ENCODE peak calls at places on chromosomes 3 and 15, in seven cellular contexts. X, F, N, J, U, H and O are unnamed samples.

GRCh38 chr3:57048052-57048671 is 12.3 kb upstream of the SPATA12 start:
- DNase-seq in X (no peak), U (no peak), J (no peak), N (no peak), H (no peak), F (peak), O (no peak)

GRCh38 chr3:169659096-169659521 is 4.4 kb downstream of the MECOM start:
- DNase-seq in J (no peak), N (no peak), X (peak), H (no peak), F (no peak), U (no peak), O (no peak)

GRCh38 chr3:107545680-107546120 is 22.9 kb downstream of the BBX start:
- DNase-seq in H (no peak), F (peak), N (no peak), J (no peak), U (no peak), X (no peak), O (no peak)

GRCh38 chr15:59174846-59175831 is 31.5 kb upstream of the LDHAL6B start:
- DNase-seq in X (peak), F (peak), N (peak), U (peak), H (no peak), J (peak), O (peak)

GRCh38 chr3:167304077-167304476 is 76.0 kb downstream of the ZBBX start:
- DNase-seq in U (no peak), J (no peak), H (no peak), X (no peak), F (peak), N (no peak), O (no peak)

GRCh38 chr3:172915911-172916514 is 165.5 kb downstream of the ECT2 start:
- DNase-seq in N (no peak), H (no peak), J (no peak), F (no peak), U (no peak), X (no peak), O (no peak)

GRCh38 chr3:42032693-42033349 is 58.3 kb upstream of the TRAK1 start:
- DNase-seq in U (no peak), J (no peak), X (no peak), H (no peak), F (peak), N (peak), O (no peak)

GRCh38 chr3:123431658-123432323 is 17.1 kb downstream of the ADCY5 start:
- DNase-seq in F (no peak), X (no peak), H (no peak), N (peak), U (no peak), J (no peak), O (no peak)

GRCh38 chr15:31511707-31512310 is 185.2 kb downstream of the KLF13 start:
- DNase-seq in N (no peak), H (peak), F (no peak), J (peak), U (no peak), X (no peak), O (no peak)

GRCh38 chr3:23264413-23264812 is 61.3 kb downstream of the UBE2E2 start:
- DNase-seq in H (no peak), U (no peak), J (no peak), N (no peak), X (no peak), F (peak), O (no peak)

GRCh38 chr3:55203006-55203405 is 275.1 kb upstream of the LRTM1 start:
- DNase-seq in J (no peak), H (no peak), U (no peak), X (no peak), N (no peak), F (peak), O (no peak)

GRCh38 chr3:127607675-127608361 is 9.6 kb downstream of the MCM2 start:
- DNase-seq in N (no peak), F (no peak), U (no peak), X (no peak), J (no peak), H (no peak), O (no peak)

GRCh38 chr15:91529534-91529933 is 324.0 kb upstream of the SLCO3A1 start:
- DNase-seq in J (no peak), U (no peak), H (no peak), F (no peak), X (no peak), N (no peak), O (no peak)

GRCh38 chr3:101865751-101866509 is 16.6 kb downstream of the NFKBIZ start:
- DNase-seq in F (no peak), J (no peak), H (no peak), X (no peak), N (no peak), U (no peak), O (no peak)

GRCh38 chr3:38574411-38575278 is 74.8 kb downstream of the SCN5A start:
- DNase-seq in N (no peak), J (no peak), F (peak), H (peak), X (no peak), U (no peak), O (peak)

GRCh38 chr3:18703798-18704197 is 278.7 kb upstream of the SATB1 start:
- DNase-seq in H (no peak), X (no peak), F (no peak), N (no peak), U (no peak), J (no peak), O (no peak)

GRCh38 chr3:115100172-115100571 is 46.9 kb downstream of the ZBTB20 start:
- DNase-seq in U (no peak), N (no peak), F (peak), H (no peak), J (no peak), X (no peak), O (no peak)

GRCh38 chr3:133540896-133541674 is 32.4 kb upstream of the CDV3 start:
- DNase-seq in H (no peak), J (peak), U (no peak), N (peak), F (peak), X (no peak), O (no peak)

GRCh38 chr3:57863380-57863779 is 107.3 kb downstream of the SLMAP start:
- DNase-seq in N (no peak), U (no peak), F (no peak), X (no peak), H (no peak), J (no peak), O (no peak)

GRCh38 chr3:141390747-141391146 is 22.4 kb downstream of the ZBTB38 start:
- DNase-seq in J (no peak), F (no peak), X (no peak), N (no peak), U (no peak), H (no peak), O (no peak)

GRCh38 chr3:122146466-122146865 is 37.0 kb upstream of the CASR start:
- DNase-seq in N (no peak), F (no peak), X (no peak), H (no peak), J (peak), U (no peak), O (no peak)

GRCh38 chr3:13685721-13686120 is 136.8 kb downstream of the FBLN2 start:
- DNase-seq in J (no peak), H (no peak), N (no peak), F (no peak), X (no peak), U (no peak), O (no peak)

GRCh38 chr3:69389520-69390248 is 3.8 kb upstream of the FRMD4B start:
- DNase-seq in J (no peak), X (no peak), H (no peak), N (no peak), U (no peak), F (no peak), O (no peak)

GRCh38 chr3:116338713-116339112 is 106.6 kb downstream of the LSAMP start:
- DNase-seq in H (no peak), N (no peak), X (no peak), U (no peak), F (no peak), J (no peak), O (no peak)

GRCh38 chr3:42552830-42553229 is 28.9 kb downstream of the SEC22C start:
- DNase-seq in U (no peak), F (no peak), N (no peak), H (no peak), J (no peak), X (no peak), O (no peak)

GRCh38 chr3:69200384-69201068 is 78.1 kb upstream of the LMOD3 start:
- DNase-seq in J (no peak), X (no peak), H (no peak), N (peak), F (peak), U (no peak), O (no peak)

DNA sequence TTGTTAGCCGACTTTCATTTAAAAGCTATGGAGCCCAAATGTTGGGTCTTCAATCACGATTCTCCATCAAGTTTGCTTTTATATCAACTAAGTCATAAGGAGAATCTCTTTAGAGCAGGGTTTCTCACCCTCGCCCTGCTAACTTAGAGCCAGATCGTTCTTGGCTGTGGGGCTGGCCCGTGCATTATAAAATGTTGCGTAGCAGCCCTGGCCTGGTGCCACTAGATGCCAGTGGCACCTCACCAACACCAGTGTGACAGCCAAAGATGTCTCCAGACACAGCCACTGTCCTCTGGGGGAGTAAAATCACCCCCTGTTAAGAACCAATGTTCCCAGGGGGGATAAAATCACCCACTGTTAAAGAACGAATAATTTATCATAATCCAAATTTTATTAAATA is 226.1 kb downstream of the OCA2 start:
- DNase-seq in F (no peak), X (no peak), N (no peak), J (no peak), H (no peak), U (no peak), O (no peak)
- TF ChIP-seq CTCF in F (no peak), X (no peak), N (no peak), J (no peak), H (no peak), U (no peak), O (no peak)

GRCh38 chr3:45693941-45694521 is 4.8 kb downstream of the SACM1L start:
- DNase-seq in J (peak), X (no peak), H (no peak), U (no peak), F (no peak), N (no peak), O (no peak)
- TF ChIP-seq CTCF in J (no peak), X (peak), H (no peak), U (peak), F (no peak), N (no peak), O (no peak)

DNA sequence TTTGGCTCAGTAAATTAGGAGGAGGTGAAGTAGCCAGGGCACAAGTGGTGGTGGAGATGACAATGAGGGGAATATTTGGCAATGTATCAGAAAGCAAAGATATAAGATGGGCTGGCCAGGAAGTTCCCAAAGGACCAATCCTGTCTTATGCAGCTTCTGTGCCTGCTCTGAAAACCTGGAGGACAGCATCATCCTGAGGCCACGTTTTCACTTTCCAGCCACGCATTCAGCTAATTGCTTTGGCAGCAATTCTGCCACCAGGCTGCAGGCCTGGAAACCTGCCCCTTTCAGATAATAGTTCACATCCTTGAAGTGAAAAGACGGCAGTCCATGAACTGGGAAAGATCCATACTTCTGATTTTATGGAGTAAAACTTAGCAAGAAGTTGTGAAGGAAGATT is 682.4 kb downstream of the GRM7 start:
- DNase-seq in H (no peak), F (no peak), N (no peak), X (no peak), J (no peak), U (no peak), O (no peak)
- TF ChIP-seq CTCF in H (no peak), F (no peak), N (no peak), X (no peak), J (no peak), U (no peak), O (no peak)

GRCh38 chr15:90291679-90292356 is 26.3 kb downstream of the NGRN start:
- DNase-seq in F (peak), X (no peak), N (peak), H (no peak), U (no peak), J (peak), O (no peak)

GRCh38 chr15:90287096-90287495 is 21.6 kb downstream of the NGRN start:
- DNase-seq in U (no peak), J (no peak), F (no peak), H (no peak), X (peak), N (no peak), O (no peak)

DNA sequence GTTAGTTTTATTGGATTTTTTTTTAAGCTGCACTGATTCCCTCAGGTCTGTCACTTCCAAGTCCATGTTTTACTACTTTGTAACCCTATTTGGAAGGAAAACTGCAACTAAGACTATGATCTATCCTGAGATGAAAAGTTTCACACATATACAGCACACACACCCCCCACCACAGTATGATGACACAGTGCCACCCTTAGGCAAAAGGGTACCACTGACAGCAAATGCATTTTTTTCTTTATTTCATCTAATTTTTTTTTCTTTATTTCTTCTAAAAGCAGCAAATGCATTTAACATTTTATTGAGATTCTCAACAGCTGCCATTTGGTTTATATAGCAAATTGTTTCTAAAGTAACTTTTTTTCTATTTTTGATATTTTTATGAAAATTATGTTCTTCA is 21.2 kb downstream of the NGRN start:
- DNase-seq in H (no peak), U (no peak), F (peak), X (no peak), J (peak), N (no peak), O (no peak)
- TF ChIP-seq CTCF in H (peak), U (peak), F (peak), X (peak), J (peak), N (peak), O (peak)